ENCODE peak calls at places on chromosomes 3 and 15, in ten cellular contexts. A, G, Y, H, Q, P, V, S, O and W are unnamed samples.
A peak's percentile ranks its signal among the peaks of the same experiment; 100 is the strongest.

GRCh38 chr15:25171111-25171811 is 216.5 kb downstream of the SNRPN start:
- DNase-seq in A (no peak), G (no peak), Y (no peak), H (peak; percentile 8), Q (peak; percentile 18), P (no peak), V (no peak), S (no peak), O (no peak), W (peak; percentile 8)

GRCh38 chr3:95399580-95399979 is 1336.7 kb downstream of the NSUN3 start:
- DNase-seq in A (no peak), G (no peak), Y (no peak), H (no peak), Q (no peak), P (no peak), V (no peak), S (no peak), O (no peak), W (no peak)

GRCh38 chr3:43496740-43497375 is 125.0 kb downstream of the ANO10 start:
- DNase-seq in A (no peak), G (no peak), Y (no peak), H (no peak), Q (no peak), P (no peak), V (no peak), S (no peak), O (no peak), W (no peak)

GRCh38 chr3:103919327-103919726 is 1447.4 kb upstream of the ALCAM start:
- DNase-seq in A (no peak), G (no peak), Y (no peak), H (no peak), Q (no peak), P (no peak), V (no peak), S (no peak), O (no peak), W (no peak)

GRCh38 chr3:75001330-75001729 is 386.9 kb upstream of the CNTN3 start:
- DNase-seq in A (no peak), G (no peak), Y (peak; percentile 5), H (no peak), Q (no peak), P (no peak), V (no peak), S (no peak), O (no peak), W (no peak)

GRCh38 chr3:185473290-185473815 is 25.5 kb downstream of the TMEM41A start:
- DNase-seq in A (no peak), G (no peak), Y (no peak), H (no peak), Q (no peak), P (no peak), V (no peak), S (no peak), O (no peak), W (no peak)

GRCh38 chr15:57025264-57025939 is 107.0 kb downstream of the TCF12 start:
- DNase-seq in A (no peak), G (no peak), Y (peak; percentile 62), H (no peak), Q (no peak), P (peak; percentile 11), V (no peak), S (no peak), O (no peak), W (no peak)

GRCh38 chr3:50189274-50189673 is 2.1 kb upstream of the GNAT1 start:
- DNase-seq in A (no peak), G (peak; percentile 72), Y (peak; percentile 60), H (peak; percentile 68), Q (peak; percentile 83), P (peak; percentile 89), V (peak; percentile 47), S (peak; percentile 61), O (peak; percentile 64), W (peak; percentile 69)

DNA sequence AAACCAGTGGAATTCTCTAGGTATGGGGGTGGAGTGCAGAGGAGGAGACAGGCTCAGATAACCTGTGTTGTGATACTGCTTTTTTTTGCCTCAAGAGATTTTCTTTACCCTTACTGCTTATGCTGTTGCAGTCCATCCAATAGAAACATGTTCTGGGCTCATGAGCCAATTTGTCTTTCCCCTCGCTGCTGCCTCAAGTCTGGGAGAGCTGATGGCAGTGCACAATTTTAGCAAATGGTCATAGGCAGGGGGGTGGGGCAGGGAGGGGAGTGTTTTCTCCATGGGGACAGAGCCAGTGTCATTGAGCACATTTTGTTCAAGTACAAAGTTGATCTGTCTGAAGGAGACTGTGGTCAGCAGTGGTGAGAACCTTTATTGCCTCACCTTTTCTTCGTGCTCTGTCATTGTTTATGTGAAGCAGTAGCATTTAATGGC is 134.9 kb downstream of the MBNL1 start:
- DNase-seq in A (no peak), G (no peak), Y (no peak), H (peak; percentile 35), Q (peak; percentile 53), P (no peak), V (peak; percentile 78), S (no peak), O (no peak), W (peak; percentile 78)
- H3K36me3 ChIP-seq in A (no peaks in the 10 kb centered on the region), G (no peaks in the 10 kb centered on the region), Y (no peaks in the 10 kb centered on the region), H (no peaks in the 10 kb centered on the region), Q (no peaks in the 10 kb centered on the region), P (no peaks in the 10 kb centered on the region), V (no peaks in the 10 kb centered on the region), S (peaks cover 10% of the 10 kb centered on the region), O (no peaks in the 10 kb centered on the region), W (no peaks in the 10 kb centered on the region)

GRCh38 chr15:26866298-26867198 is at the start of gene GABRA5:
- DNase-seq in A (no peak), G (peak; percentile 68), Y (no peak), H (no peak), Q (no peak), P (peak; percentile 86), V (no peak), S (no peak), O (no peak), W (no peak)

GRCh38 chr15:26869628-26870027 is 2.8 kb downstream of the GABRA5 start:
- DNase-seq in A (no peak), G (no peak), Y (no peak), H (no peak), Q (no peak), P (no peak), V (no peak), S (no peak), O (no peak), W (no peak)

GRCh38 chr15:26867199-26868007 is 541 bp downstream of the GABRA5 start:
- DNase-seq in A (no peak), G (no peak), Y (no peak), H (no peak), Q (no peak), P (peak; percentile 54), V (no peak), S (no peak), O (no peak), W (no peak)

GRCh38 chr15:26868029-26868685 is 1.3 kb downstream of the GABRA5 start:
- DNase-seq in A (no peak), G (no peak), Y (no peak), H (no peak), Q (no peak), P (no peak), V (no peak), S (no peak), O (no peak), W (no peak)

DNA sequence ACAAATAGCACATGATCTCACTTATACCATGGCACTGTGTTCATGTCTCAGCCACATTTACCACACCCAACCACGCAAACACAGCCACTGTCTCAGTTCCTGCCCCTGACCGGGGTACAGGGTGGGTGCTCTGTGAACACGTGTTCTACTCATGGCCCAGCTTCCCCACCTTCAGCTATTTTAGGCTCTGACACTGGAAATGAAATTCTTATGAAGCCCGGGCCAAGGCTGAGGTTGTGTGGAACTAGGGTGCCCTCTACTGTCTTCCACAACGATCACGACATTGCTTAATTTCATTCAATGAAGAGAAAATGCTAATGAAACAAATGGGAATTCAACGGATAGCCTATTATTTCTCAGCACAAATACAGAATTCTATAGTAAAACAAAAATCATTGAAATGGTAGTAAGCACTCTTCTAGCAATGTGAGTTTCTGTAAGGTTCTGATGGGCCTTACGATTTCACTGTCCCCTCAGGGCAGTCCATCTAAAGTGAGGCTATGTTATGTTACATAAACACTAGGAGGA is 2.1 kb upstream of the GABRA5 start:
- DNase-seq in A (no peak), G (peak; percentile 67), Y (peak; percentile 5), H (no peak), Q (no peak), P (peak; percentile 76), V (no peak), S (peak; percentile 10), O (no peak), W (no peak)
- H3K36me3 ChIP-seq in A (no peaks in the 10 kb centered on the region), G (no peaks in the 10 kb centered on the region), Y (no peaks in the 10 kb centered on the region), H (no peaks in the 10 kb centered on the region), Q (no peaks in the 10 kb centered on the region), P (no peaks in the 10 kb centered on the region), V (no peaks in the 10 kb centered on the region), S (no peaks in the 10 kb centered on the region), O (no peaks in the 10 kb centered on the region), W (no peaks in the 10 kb centered on the region)

GRCh38 chr3:76410762-76411281 is 625.5 kb upstream of the ZNF717 start:
- DNase-seq in A (no peak), G (no peak), Y (no peak), H (no peak), Q (no peak), P (no peak), V (no peak), S (no peak), O (no peak), W (no peak)
- H3K36me3 ChIP-seq in A (no peaks in the 10 kb centered on the region), G (no peaks in the 10 kb centered on the region), Y (no peaks in the 10 kb centered on the region), H (no peaks in the 10 kb centered on the region), Q (no peaks in the 10 kb centered on the region), P (no peaks in the 10 kb centered on the region), V (no peaks in the 10 kb centered on the region), S (no peaks in the 10 kb centered on the region), O (no peaks in the 10 kb centered on the region), W (no peaks in the 10 kb centered on the region)

DNA sequence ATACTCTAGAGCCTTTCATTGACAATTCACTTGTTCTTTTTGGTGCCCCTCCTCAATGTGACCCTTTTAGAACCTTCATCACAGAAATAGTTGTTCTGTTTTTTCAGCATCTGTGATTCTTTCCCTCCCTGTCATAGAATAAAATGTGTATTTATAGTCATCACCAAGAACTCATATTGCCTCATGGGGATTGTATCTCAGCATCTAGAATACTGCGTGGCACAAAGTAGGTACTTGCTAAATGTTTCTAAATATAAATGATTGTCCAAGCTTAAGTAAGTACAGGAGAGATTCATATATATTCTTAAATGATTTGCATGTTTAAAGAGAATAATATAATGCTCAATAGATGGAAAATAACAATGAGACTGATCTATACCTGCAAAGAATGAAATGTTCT is 190.1 kb downstream of the FNDC3B start:
- DNase-seq in A (no peak), G (no peak), Y (no peak), H (no peak), Q (no peak), P (no peak), V (no peak), S (no peak), O (no peak), W (no peak)
- H3K36me3 ChIP-seq in A (peaks cover 13% of the 10 kb centered on the region), G (no peaks in the 10 kb centered on the region), Y (peaks cover 13% of the 10 kb centered on the region), H (no peaks in the 10 kb centered on the region), Q (peaks cover 7% of the 10 kb centered on the region), P (no peaks in the 10 kb centered on the region), V (no peaks in the 10 kb centered on the region), S (no peaks in the 10 kb centered on the region), O (peaks cover 31% of the 10 kb centered on the region), W (peaks cover 11% of the 10 kb centered on the region)

GRCh38 chr3:138399766-138400165 is 34.6 kb upstream of the ESYT3 start:
- DNase-seq in A (no peak), G (no peak), Y (no peak), H (no peak), Q (no peak), P (no peak), V (no peak), S (no peak), O (no peak), W (no peak)
- H3K36me3 ChIP-seq in A (no peaks in the 10 kb centered on the region), G (no peaks in the 10 kb centered on the region), Y (no peaks in the 10 kb centered on the region), H (no peaks in the 10 kb centered on the region), Q (no peaks in the 10 kb centered on the region), P (no peaks in the 10 kb centered on the region), V (no peaks in the 10 kb centered on the region), S (no peaks in the 10 kb centered on the region), O (peaks cover 27% of the 10 kb centered on the region), W (peaks cover 79% of the 10 kb centered on the region)